ENCODE peak calls at places on chromosomes 12 and 14, in ten cellular contexts. U is AG09309; Z is NCI-H1105; T is GM13977; R is posterior cingulate gyrus; I is SIG-M5; N is body of pancreas; G is CD8-positive, alpha-beta T cell; C is germinal center; Q is left lung. W is an unnamed sample.

GRCh38 chr14:51539571-51540037 is 112.1 kb upstream of the FRMD6 start:
- DNase-seq in N (no peak), Z (no peak), T (no peak), Q (no peak), C (no peak), I (no peak), U (peak), R (no peak), G (no peak), W (no peak)

GRCh38 chr12:92539966-92540791 is 162.6 kb upstream of the PLEKHG7 start:
- DNase-seq in U (no peak), N (peak), I (no peak), Q (no peak), Z (no peak), G (no peak), T (no peak), R (peak), C (no peak), W (peak)

GRCh38 chr14:33062881-33063280 is 124.2 kb downstream of the NPAS3 start:
- DNase-seq in N (no peak), R (no peak), C (no peak), T (no peak), I (no peak), G (no peak), Q (no peak), Z (no peak), U (no peak), W (no peak)

GRCh38 chr14:100902295-100902694 is 1.2 kb downstream of the RTL1 start:
- DNase-seq in Q (no peak), I (no peak), U (no peak), R (no peak), Z (no peak), C (no peak), G (no peak), N (no peak), T (peak), W (no peak)

GRCh38 chr12:1916396-1917171 is 1.9 kb downstream of the CACNA2D4 start:
- DNase-seq in T (peak), Q (peak), N (no peak), C (peak), I (no peak), G (no peak), R (no peak), Z (peak), U (no peak), W (peak)

GRCh38 chr12:130992448-130992847 is 38.7 kb downstream of the ADGRD1 start:
- DNase-seq in C (no peak), N (peak), G (no peak), Z (no peak), U (no peak), T (no peak), I (no peak), R (no peak), Q (no peak), W (no peak)

GRCh38 chr12:14390449-14390848 is 25.0 kb downstream of the ATF7IP start:
- DNase-seq in T (no peak), Z (no peak), N (no peak), C (no peak), G (no peak), Q (no peak), R (no peak), I (no peak), U (no peak), W (no peak)

GRCh38 chr14:70773182-70773862 is 36.0 kb downstream of the MAP3K9 start:
- DNase-seq in G (no peak), R (no peak), Q (no peak), U (no peak), C (no peak), N (no peak), T (no peak), Z (no peak), I (no peak), W (no peak)

GRCh38 chr12:101243616-101244015 is 33.6 kb upstream of the SLC5A8 start:
- DNase-seq in C (no peak), G (no peak), R (no peak), N (no peak), Q (no peak), U (no peak), T (no peak), Z (no peak), I (no peak), W (no peak)

GRCh38 chr14:63493246-63493645 is 49.9 kb downstream of the PPP2R5E start:
- DNase-seq in C (no peak), R (no peak), Z (no peak), U (no peak), G (no peak), I (no peak), Q (no peak), T (no peak), N (no peak), W (no peak)

GRCh38 chr14:99513946-99514551 is 32.8 kb downstream of the CCNK start:
- DNase-seq in I (no peak), R (no peak), Q (peak), N (no peak), G (no peak), C (no peak), Z (no peak), U (no peak), T (no peak), W (no peak)

GRCh38 chr14:100972134-100972905 is 68.8 kb upstream of the RTL1 start:
- DNase-seq in G (no peak), U (no peak), C (no peak), Z (no peak), N (no peak), R (no peak), Q (no peak), I (no peak), T (no peak), W (no peak)

GRCh38 chr12:53750812-53751335 is 905 bp downstream of the CISTR start:
- DNase-seq in C (peak), T (peak), U (no peak), Q (no peak), N (peak), G (peak), Z (peak), I (no peak), R (peak), W (no peak)

GRCh38 chr12:123971770-123972447 is 722 bp downstream of the CCDC92 start:
- DNase-seq in T (no peak), Q (peak), Z (no peak), I (no peak), G (peak), N (peak), U (no peak), R (peak), C (peak), W (no peak)

GRCh38 chr12:55728932-55729591 is at the start of gene CD63:
- DNase-seq in N (peak), I (no peak), G (peak), Q (peak), C (peak), Z (peak), R (peak), U (no peak), T (peak), W (peak)

GRCh38 chr14:32382704-32383103 is 53.6 kb downstream of the AKAP6 start:
- DNase-seq in T (no peak), I (no peak), C (no peak), R (peak), Z (no peak), N (peak), G (no peak), U (no peak), Q (no peak), W (peak)

GRCh38 chr12:100871335-100871734 is 76.8 kb downstream of the ANO4 start:
- DNase-seq in I (no peak), R (no peak), C (no peak), U (no peak), Z (no peak), Q (no peak), N (no peak), G (no peak), T (no peak), W (no peak)

GRCh38 chr12:38956337-38956736 is 50.9 kb upstream of the CPNE8 start:
- DNase-seq in Z (no peak), C (no peak), N (no peak), T (no peak), U (no peak), I (no peak), R (no peak), Q (no peak), G (no peak), W (no peak)

GRCh38 chr12:76450690-76451089 is 102.5 kb upstream of the BBS10 start:
- DNase-seq in R (no peak), U (no peak), G (no peak), T (no peak), C (no peak), N (no peak), Z (no peak), Q (no peak), I (no peak), W (no peak)

GRCh38 chr14:34649344-34649743 is 19.4 kb upstream of the SNX6 start:
- DNase-seq in T (no peak), U (peak), C (no peak), I (no peak), N (no peak), Q (no peak), R (no peak), Z (no peak), G (no peak), W (no peak)

GRCh38 chr12:24751181-24751580 is 197.7 kb downstream of the BCAT1 start:
- DNase-seq in Z (no peak), N (no peak), U (no peak), T (no peak), Q (no peak), G (no peak), I (no peak), R (no peak), C (no peak), W (no peak)

GRCh38 chr12:132514216-132514820 is 24.4 kb downstream of the FBRSL1 start:
- DNase-seq in R (no peak), N (peak), U (no peak), Z (no peak), C (no peak), I (no peak), Q (no peak), T (no peak), G (no peak), W (no peak)

GRCh38 chr14:69703047-69704046 is 63.6 kb upstream of the SRSF5 start:
- DNase-seq in N (no peak), Q (no peak), U (no peak), T (no peak), R (no peak), Z (no peak), I (peak), C (no peak), G (no peak), W (no peak)

GRCh38 chr14:79764288-79764687 is 447.0 kb downstream of the DIO2 start:
- DNase-seq in N (no peak), C (no peak), G (no peak), U (no peak), I (no peak), R (no peak), Q (no peak), Z (peak), T (no peak), W (no peak)

GRCh38 chr12:15701212-15701611 is 88.0 kb downstream of the EPS8 start:
- DNase-seq in T (no peak), R (no peak), G (no peak), Z (no peak), C (no peak), N (no peak), Q (no peak), U (no peak), I (no peak), W (no peak)

GRCh38 chr14:77270361-77271112 is 469 bp downstream of the NGB start:
- DNase-seq in T (no peak), C (no peak), G (no peak), Z (no peak), R (no peak), N (no peak), I (no peak), U (no peak), Q (peak), W (no peak)

GRCh38 chr12:10215451-10215850 is 2.8 kb downstream of the GABARAPL1 start:
- DNase-seq in C (no peak), T (no peak), U (no peak), R (no peak), I (no peak), G (no peak), N (no peak), Q (no peak), Z (no peak), W (no peak)

GRCh38 chr14:103697601-103698379 is 17.5 kb downstream of the XRCC3 start:
- DNase-seq in I (no peak), Q (peak), R (no peak), N (no peak), U (no peak), C (no peak), Z (no peak), G (no peak), T (no peak), W (no peak)

GRCh38 chr14:90355540-90356518 is 24.1 kb upstream of the NRDE2 start:
- DNase-seq in T (no peak), I (no peak), U (no peak), Q (no peak), C (no peak), Z (no peak), G (no peak), N (no peak), R (no peak), W (peak)

GRCh38 chr14:68694516-68695235 is 98.2 kb downstream of the ZFP36L1 start:
- DNase-seq in Q (no peak), I (no peak), R (no peak), U (no peak), C (no peak), G (no peak), N (no peak), Z (no peak), T (no peak), W (no peak)

GRCh38 chr12:109998241-109998903 is 858 bp upstream of the ANKRD13A start:
- DNase-seq in I (no peak), Q (no peak), R (no peak), Z (no peak), C (no peak), G (no peak), N (no peak), U (no peak), T (no peak), W (no peak)

GRCh38 chr12:6426882-6427671 is 17.7 kb upstream of the CD27 start:
- DNase-seq in Q (no peak), G (peak), N (no peak), R (no peak), I (no peak), Z (no peak), C (peak), U (no peak), T (peak), W (no peak)

GRCh38 chr14:61430066-61430757 is 108.8 kb downstream of the PRKCH start:
- DNase-seq in C (no peak), R (no peak), G (no peak), N (peak), T (no peak), I (no peak), U (no peak), Z (no peak), Q (no peak), W (no peak)